ENCODE peak calls at places on chromosomes 2 and 18, in six cellular contexts. One of them, this sample, is unnamed.

GRCh38 chr2:74816540-74817331 is 17.2 kb upstream of the HK2 start:
- DNase-seq in mesenchymal stem cell: no peak
- DNase-seq in IMR-90: no peak
- DNase-seq in H9: no peak
- DNase-seq in H1: no peak
- DNase-seq in trophoblast cell: no peak
- DNase-seq in this sample: no peak

GRCh38 chr2:240481720-240482119 is 46.3 kb downstream of the GPC1 start:
- DNase-seq in IMR-90: no peak
- DNase-seq in H1: no peak
- DNase-seq in trophoblast cell: no peak
- DNase-seq in H9: no peak
- DNase-seq in mesenchymal stem cell: no peak
- DNase-seq in this sample: no peak

GRCh38 chr2:8599421-8600242 is 82.2 kb upstream of the ID2 start:
- DNase-seq in H1: no peak
- DNase-seq in trophoblast cell: no peak
- DNase-seq in mesenchymal stem cell: no peak
- DNase-seq in IMR-90: no peak
- DNase-seq in H9: no peak
- DNase-seq in this sample: no peak

GRCh38 chr2:109176928-109177327 is 47.9 kb downstream of the SH3RF3 start:
- DNase-seq in IMR-90: no peak
- DNase-seq in H1: no peak
- DNase-seq in mesenchymal stem cell: peak; percentile 51
- DNase-seq in trophoblast cell: no peak
- DNase-seq in H9: no peak
- DNase-seq in this sample: no peak

GRCh38 chr2:26243643-26244478 is 571 bp downstream of the HADHA start:
- DNase-seq in trophoblast cell: no peak
- DNase-seq in mesenchymal stem cell: peak; percentile 62
- DNase-seq in H1: no peak
- DNase-seq in H9: peak; percentile 33
- DNase-seq in IMR-90: peak; percentile 21
- DNase-seq in this sample: peak; percentile 37

GRCh38 chr18:58004317-58004716 is 39.7 kb upstream of the NEDD4L start:
- DNase-seq in H9: no peak
- DNase-seq in H1: no peak
- DNase-seq in trophoblast cell: no peak
- DNase-seq in IMR-90: peak; percentile 81
- DNase-seq in mesenchymal stem cell: peak; percentile 66
- DNase-seq in this sample: no peak

GRCh38 chr2:206863721-206864120 is 75.6 kb upstream of the CPO start:
- DNase-seq in trophoblast cell: no peak
- DNase-seq in IMR-90: no peak
- DNase-seq in mesenchymal stem cell: no peak
- DNase-seq in H1: no peak
- DNase-seq in H9: no peak
- DNase-seq in this sample: peak; percentile 21

GRCh38 chr2:9138507-9139085 is 68.0 kb upstream of the ASAP2 start:
- DNase-seq in H1: no peak
- DNase-seq in mesenchymal stem cell: peak; percentile 30
- DNase-seq in H9: peak; percentile 82
- DNase-seq in IMR-90: no peak
- DNase-seq in trophoblast cell: no peak
- DNase-seq in this sample: peak; percentile 41

GRCh38 chr2:222960126-222960525 is 91.9 kb upstream of the KCNE4 start:
- DNase-seq in IMR-90: peak; percentile 76
- DNase-seq in mesenchymal stem cell: no peak
- DNase-seq in trophoblast cell: peak; percentile 20
- DNase-seq in H1: no peak
- DNase-seq in H9: no peak
- DNase-seq in this sample: no peak

GRCh38 chr2:67489396-67489795 is 92.3 kb downstream of the ETAA1 start:
- DNase-seq in trophoblast cell: peak; percentile 61
- DNase-seq in IMR-90: peak; percentile 10
- DNase-seq in H1: no peak
- DNase-seq in mesenchymal stem cell: no peak
- DNase-seq in H9: no peak
- DNase-seq in this sample: no peak

GRCh38 chr18:56358608-56359007 is 279.8 kb downstream of the TXNL1 start:
- DNase-seq in H9: no peak
- DNase-seq in mesenchymal stem cell: no peak
- DNase-seq in IMR-90: no peak
- DNase-seq in H1: no peak
- DNase-seq in trophoblast cell: no peak
- DNase-seq in this sample: no peak

GRCh38 chr2:209191139-209191538 is 232.7 kb upstream of the MAP2 start:
- DNase-seq in IMR-90: no peak
- DNase-seq in mesenchymal stem cell: no peak
- DNase-seq in H9: no peak
- DNase-seq in H1: no peak
- DNase-seq in trophoblast cell: no peak
- DNase-seq in this sample: no peak

GRCh38 chr2:179129574-179130238 is 79.8 kb upstream of the CCDC141 start:
- DNase-seq in IMR-90: peak; percentile 10
- DNase-seq in H9: no peak
- DNase-seq in mesenchymal stem cell: peak; percentile 10
- DNase-seq in trophoblast cell: no peak
- DNase-seq in H1: no peak
- DNase-seq in this sample: no peak

GRCh38 chr2:170404846-170405245 is 226.9 kb downstream of the MYO3B start:
- DNase-seq in trophoblast cell: no peak
- DNase-seq in H9: no peak
- DNase-seq in H1: no peak
- DNase-seq in mesenchymal stem cell: no peak
- DNase-seq in IMR-90: no peak
- DNase-seq in this sample: no peak

GRCh38 chr2:145798419-145798818 is 1278.5 kb upstream of the ZEB2 start:
- DNase-seq in IMR-90: no peak
- DNase-seq in H9: no peak
- DNase-seq in trophoblast cell: no peak
- DNase-seq in H1: no peak
- DNase-seq in mesenchymal stem cell: no peak
- DNase-seq in this sample: no peak

GRCh38 chr18:28041366-28041765 is 135.6 kb downstream of the CDH2 start:
- DNase-seq in H1: no peak
- DNase-seq in H9: no peak
- DNase-seq in trophoblast cell: no peak
- DNase-seq in IMR-90: peak; percentile 53
- DNase-seq in mesenchymal stem cell: peak; percentile 91
- DNase-seq in this sample: peak; percentile 72

GRCh38 chr18:63365909-63366269 is 1.1 kb downstream of the KDSR start:
- DNase-seq in mesenchymal stem cell: no peak
- DNase-seq in H9: no peak
- DNase-seq in trophoblast cell: no peak
- DNase-seq in IMR-90: peak; percentile 6
- DNase-seq in H1: no peak
- DNase-seq in this sample: peak; percentile 1

GRCh38 chr18:51617167-51617566 is 419.7 kb upstream of the MEX3C start:
- DNase-seq in H1: no peak
- DNase-seq in IMR-90: no peak
- DNase-seq in H9: no peak
- DNase-seq in mesenchymal stem cell: no peak
- DNase-seq in trophoblast cell: no peak
- DNase-seq in this sample: no peak

GRCh38 chr2:47513981-47514520 is 111.1 kb downstream of the MSH2 start:
- DNase-seq in H9: no peak
- DNase-seq in H1: no peak
- DNase-seq in IMR-90: no peak
- DNase-seq in mesenchymal stem cell: no peak
- DNase-seq in trophoblast cell: no peak
- DNase-seq in this sample: no peak

GRCh38 chr2:161136194-161136593 is 24.0 kb upstream of the TANK start:
- DNase-seq in IMR-90: no peak
- DNase-seq in H9: no peak
- DNase-seq in trophoblast cell: no peak
- DNase-seq in H1: no peak
- DNase-seq in mesenchymal stem cell: peak; percentile 37
- DNase-seq in this sample: no peak

GRCh38 chr2:10431797-10432196 is 16.3 kb downstream of the ODC1 start:
- DNase-seq in trophoblast cell: no peak
- DNase-seq in H9: no peak
- DNase-seq in H1: no peak
- DNase-seq in IMR-90: no peak
- DNase-seq in mesenchymal stem cell: no peak
- DNase-seq in this sample: no peak

GRCh38 chr2:167843657-167844056 is 403.7 kb downstream of the STK39 start:
- DNase-seq in mesenchymal stem cell: no peak
- DNase-seq in H9: no peak
- DNase-seq in H1: no peak
- DNase-seq in IMR-90: no peak
- DNase-seq in trophoblast cell: no peak
- DNase-seq in this sample: no peak

GRCh38 chr2:62374301-62374960 is 131.6 kb downstream of the TMEM17 start:
- DNase-seq in H1: no peak
- DNase-seq in IMR-90: no peak
- DNase-seq in trophoblast cell: no peak
- DNase-seq in H9: no peak
- DNase-seq in mesenchymal stem cell: no peak
- DNase-seq in this sample: no peak

GRCh38 chr2:205283721-205284270 is 398.5 kb upstream of the NRP2 start:
- DNase-seq in trophoblast cell: no peak
- DNase-seq in mesenchymal stem cell: no peak
- DNase-seq in H9: no peak
- DNase-seq in IMR-90: no peak
- DNase-seq in H1: no peak
- DNase-seq in this sample: no peak

GRCh38 chr2:189629553-189630453 is 31.5 kb upstream of the ASNSD1 start:
- DNase-seq in mesenchymal stem cell: peak; percentile 22
- DNase-seq in H1: no peak
- DNase-seq in IMR-90: peak; percentile 43
- DNase-seq in trophoblast cell: no peak
- DNase-seq in H9: no peak
- DNase-seq in this sample: no peak

GRCh38 chr2:230924470-230925341 is at the start of gene GPR55:
- DNase-seq in mesenchymal stem cell: no peak
- DNase-seq in trophoblast cell: peak; percentile 13
- DNase-seq in H9: peak; percentile 69
- DNase-seq in H1: no peak
- DNase-seq in IMR-90: no peak
- DNase-seq in this sample: no peak

DNA sequence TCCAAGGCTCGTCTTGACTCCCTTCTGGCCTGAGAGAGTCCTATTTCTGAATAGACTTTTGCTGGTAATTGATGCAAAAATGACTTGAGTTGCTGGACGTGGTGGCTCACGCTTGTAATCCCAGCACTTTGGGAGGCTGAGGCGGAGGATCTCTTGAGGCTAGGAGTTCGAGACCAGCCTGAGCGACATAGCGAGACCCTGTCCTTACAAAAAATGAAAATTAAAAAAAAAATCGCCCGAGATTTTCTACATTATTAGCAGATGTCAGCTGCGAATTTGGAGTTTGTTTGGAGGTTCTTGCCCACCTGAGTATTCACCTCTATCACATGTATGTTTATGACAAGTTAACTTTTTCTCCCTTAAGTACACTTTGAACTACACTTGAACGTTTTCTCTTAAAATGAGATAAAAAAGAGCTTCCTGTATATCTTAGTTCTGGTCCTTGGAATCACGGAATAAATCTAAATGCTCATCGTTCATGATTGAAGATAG is 471 bp upstream of the C2orf42 start:
- DNase-seq in IMR-90: no peak
- DNase-seq in mesenchymal stem cell: no peak
- DNase-seq in H1: no peak
- DNase-seq in trophoblast cell: no peak
- DNase-seq in H9: no peak
- DNase-seq in this sample: no peak
- H2AFZ ChIP-seq in IMR-90: peak overlapping the region; percentile 98
- H2AFZ ChIP-seq in mesenchymal stem cell: peak overlapping the region; percentile 94
- H2AFZ ChIP-seq in H1: peak overlapping the region; percentile 34
- H2AFZ ChIP-seq in trophoblast cell: peak overlapping the region; percentile 85
- H2AFZ ChIP-seq in H9: no peak overlapping the region
- H2AFZ ChIP-seq in this sample: peak overlapping the region; percentile 89

DNA sequence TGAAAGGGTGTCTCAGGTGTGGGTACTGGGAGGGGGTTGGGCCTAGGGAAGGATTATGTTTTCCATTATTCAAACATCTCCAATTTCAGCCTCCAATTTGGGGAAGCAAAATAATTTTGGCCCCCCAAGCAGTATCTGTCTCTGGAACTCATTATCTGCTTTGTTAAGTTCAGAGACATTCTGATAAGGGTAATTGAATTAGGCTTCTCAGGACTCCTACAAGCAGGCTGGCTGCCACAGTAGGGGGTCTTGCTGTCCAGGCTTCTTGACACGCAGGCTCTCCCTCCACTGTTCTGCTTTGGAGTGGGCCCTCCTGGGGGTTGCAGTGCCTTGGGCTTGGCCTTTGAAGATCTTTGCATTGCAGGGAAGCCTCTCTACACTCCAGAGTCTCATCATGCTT is 108.1 kb upstream of the SIX2 start:
- DNase-seq in mesenchymal stem cell: no peak
- DNase-seq in H1: no peak
- DNase-seq in IMR-90: no peak
- DNase-seq in H9: no peak
- DNase-seq in trophoblast cell: no peak
- DNase-seq in this sample: no peak
- H3K18ac ChIP-seq in mesenchymal stem cell: no peak overlapping the region
- H3K18ac ChIP-seq in H1: no peak overlapping the region
- H3K18ac ChIP-seq in IMR-90: no peak overlapping the region
- H3K18ac ChIP-seq in H9: no peak overlapping the region
- H3K18ac ChIP-seq in trophoblast cell: no peak overlapping the region
- H3K18ac ChIP-seq in this sample: no peak overlapping the region

GRCh38 chr2:126910637-126911036 is 11.9 kb downstream of the TEX51 start:
- DNase-seq in mesenchymal stem cell: no peak
- DNase-seq in H9: no peak
- DNase-seq in trophoblast cell: no peak
- DNase-seq in IMR-90: no peak
- DNase-seq in H1: no peak
- DNase-seq in this sample: no peak
- H2AK5ac ChIP-seq in mesenchymal stem cell: no peak overlapping the region
- H2AK5ac ChIP-seq in H9: no peak overlapping the region
- H2AK5ac ChIP-seq in trophoblast cell: no peak overlapping the region
- H2AK5ac ChIP-seq in IMR-90: no peak overlapping the region
- H2AK5ac ChIP-seq in H1: no peak overlapping the region
- H2AK5ac ChIP-seq in this sample: no peak overlapping the region

DNA sequence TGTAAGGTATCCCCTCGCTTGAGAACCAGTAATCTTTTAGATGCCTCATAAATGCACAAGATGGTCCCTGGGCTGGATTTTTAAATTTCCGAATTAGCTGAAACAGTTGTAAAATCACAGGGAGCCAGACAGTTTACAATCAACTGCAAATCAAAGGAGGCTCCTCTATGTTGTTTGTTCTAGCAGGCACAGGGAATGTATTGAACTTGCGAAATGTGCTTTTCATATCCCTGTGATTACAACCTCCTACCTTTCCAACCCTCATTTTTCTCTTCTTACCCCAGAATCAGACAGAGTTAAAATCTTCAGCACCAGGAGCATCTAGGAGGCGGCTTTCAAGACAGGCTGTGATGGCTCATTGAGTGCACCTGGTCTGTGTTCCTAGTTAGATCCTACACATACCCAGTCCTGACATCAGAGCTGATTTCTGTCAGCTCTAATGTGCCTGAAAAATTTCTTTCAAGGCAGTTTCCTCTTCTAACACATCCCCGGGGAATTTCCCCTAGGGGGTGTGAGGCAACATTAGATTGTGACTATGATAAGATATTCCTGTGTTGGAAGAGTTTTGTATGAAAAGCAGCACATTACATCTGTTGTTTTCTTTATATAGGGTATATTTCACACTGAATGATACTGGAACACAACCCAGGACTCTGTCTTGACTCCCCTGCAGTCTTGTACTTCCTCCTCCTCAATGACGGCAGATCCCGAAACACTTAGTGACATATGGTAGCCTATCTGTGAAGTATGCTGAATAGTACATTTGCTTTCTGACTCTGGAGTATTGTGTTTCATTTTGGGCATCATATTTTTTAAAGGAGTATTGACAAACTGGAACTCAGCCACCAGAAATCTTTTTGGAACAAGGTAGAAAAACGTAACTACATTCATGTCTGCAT is 18.0 kb upstream of the CAVIN2 start:
- DNase-seq in H9: no peak
- DNase-seq in IMR-90: peak; percentile 53
- DNase-seq in H1: no peak
- DNase-seq in mesenchymal stem cell: peak; percentile 75
- DNase-seq in trophoblast cell: peak; percentile 91
- DNase-seq in this sample: no peak
- H2AFZ ChIP-seq in H9: no peak overlapping the region
- H2AFZ ChIP-seq in IMR-90: no peak overlapping the region
- H2AFZ ChIP-seq in H1: no peak overlapping the region
- H2AFZ ChIP-seq in mesenchymal stem cell: no peak overlapping the region
- H2AFZ ChIP-seq in trophoblast cell: no peak overlapping the region
- H2AFZ ChIP-seq in this sample: no peak overlapping the region